ENCODE peak calls at places on chromosomes 4 and X, in six cellular contexts. M, O, X, J, V and L are unnamed samples.

GRCh38 chr4:82017680-82018079 is 356.1 kb downstream of the HNRNPD start:
- DNase-seq in O (no peak), X (peak; percentile 21), M (no peak), V (peak; percentile 52), J (no peak), L (no peak)

GRCh38 chrX:115023139-115023538 is 5.7 kb upstream of the IL13RA2 start:
- DNase-seq in X (peak; percentile 73), V (peak; percentile 70), O (no peak), M (no peak), J (no peak), L (no peak)

GRCh38 chr4:165986956-165987698 is 114.1 kb downstream of the TLL1 start:
- DNase-seq in V (no peak), M (no peak), X (no peak), J (no peak), O (no peak), L (no peak)

GRCh38 chrX:63765692-63766091 is 19.3 kb downstream of the ARHGEF9 start:
- DNase-seq in J (no peak), O (no peak), X (no peak), M (no peak), V (no peak), L (no peak)

GRCh38 chrX:134171661-134172587 is 65.1 kb upstream of the CCDC160 start:
- DNase-seq in V (peak; percentile 22), M (no peak), O (peak; percentile 79), J (peak; percentile 37), X (no peak), L (no peak)

GRCh38 chr4:575281-576141 is 584 bp downstream of the TMEM271 start:
- DNase-seq in X (no peak), J (peak; percentile 25), V (peak; percentile 85), O (peak; percentile 64), M (peak; percentile 26), L (no peak)

GRCh38 chrX:85836868-85837267 is 210.5 kb downstream of the CHM start:
- DNase-seq in O (no peak), J (no peak), M (peak; percentile 6), V (no peak), X (peak; percentile 0), L (no peak)

GRCh38 chrX:567891-568290 is 62.7 kb upstream of the SHOX start:
- DNase-seq in O (no peak), V (no peak), J (no peak), M (no peak), X (no peak), L (no peak)

GRCh38 chr4:20615492-20616136 is 84.6 kb upstream of the PACRGL start:
- DNase-seq in X (peak; percentile 53), M (no peak), V (peak; percentile 15), O (no peak), J (no peak), L (no peak)

GRCh38 chr4:44447563-44448504 is 775 bp downstream of the KCTD8 start:
- DNase-seq in O (peak; percentile 73), J (peak; percentile 1), M (no peak), V (peak; percentile 10), X (no peak), L (peak; percentile 64)

GRCh38 chr4:67861513-67861912 is 22.3 kb downstream of the TMPRSS11D start:
- DNase-seq in X (no peak), M (no peak), O (no peak), V (no peak), J (no peak), L (no peak)

GRCh38 chr4:172096771-172097170 is 283.6 kb downstream of the GALNTL6 start:
- DNase-seq in O (no peak), V (peak; percentile 3), M (no peak), X (no peak), J (no peak), L (no peak)

GRCh38 chrX:130339408-130340222 is at the start of gene SLC25A14:
- DNase-seq in O (peak; percentile 90), V (peak; percentile 82), J (peak; percentile 63), M (peak; percentile 47), X (peak; percentile 75), L (peak; percentile 85)

GRCh38 chrX:7067266-7067665 is 80.2 kb upstream of the STS start:
- DNase-seq in V (no peak), M (no peak), J (no peak), O (no peak), X (no peak), L (no peak)

GRCh38 chr4:168383510-168383909 is 65.0 kb upstream of the DDX60 start:
- DNase-seq in X (no peak), M (no peak), J (no peak), O (no peak), V (no peak), L (no peak)

GRCh38 chr4:19707876-19708275 is 543.8 kb upstream of the SLIT2 start:
- DNase-seq in V (peak; percentile 21), X (no peak), O (no peak), M (no peak), J (no peak), L (no peak)

GRCh38 chrX:108307408-108308085 is 130.7 kb downstream of the COL4A6 start:
- DNase-seq in V (peak; percentile 31), O (no peak), X (no peak), J (no peak), M (no peak), L (no peak)

GRCh38 chr4:109147135-109147534 is 155.3 kb downstream of the COL25A1 start:
- DNase-seq in M (no peak), J (no peak), O (no peak), X (no peak), V (no peak), L (no peak)

GRCh38 chr4:11343536-11343935 is 85.2 kb downstream of the HS3ST1 start:
- DNase-seq in O (no peak), M (no peak), X (no peak), V (no peak), J (no peak), L (no peak)

GRCh38 chrX:144637731-144638130 is 609.6 kb upstream of the SPANXN1 start:
- DNase-seq in V (no peak), M (no peak), X (no peak), O (no peak), J (no peak), L (no peak)

GRCh38 chr4:7511509-7511908 is 76.8 kb upstream of the PSAPL1 start:
- DNase-seq in J (no peak), M (no peak), V (no peak), O (no peak), X (no peak), L (no peak)

GRCh38 chr4:165006457-165006856 is 25.3 kb upstream of the TRIM60 start:
- DNase-seq in X (no peak), O (no peak), V (no peak), M (no peak), J (no peak), L (no peak)

GRCh38 chrX:66638591-66639500 is at the start of gene EDA2R:
- DNase-seq in M (peak; percentile 85), O (peak; percentile 70), V (peak; percentile 80), J (peak; percentile 6), X (peak; percentile 83), L (no peak)